ENCODE peak calls at places on chromosome 17, in four cellular contexts. L is GM12878, M is A549, Q is HepG2. Y is an unnamed sample.

GRCh38 chr17:339193-340061 is 13.2 kb downstream of the RPH3AL start:
- DNase-seq in L (no peak), Q (no peak), M (no peak), Y (no peak)

GRCh38 chr17:69954241-69954933 is 120.6 kb upstream of the KCNJ16 start:
- DNase-seq in L (no peak), M (no peak), Q (no peak), Y (no peak)

GRCh38 chr17:83091257-83092141 is 12.1 kb downstream of the METRNL start:
- DNase-seq in Q (peak; percentile 46), L (no peak), M (no peak), Y (no peak)

GRCh38 chr17:79691931-79692330 is 38.8 kb upstream of the ENPP7 start:
- DNase-seq in M (no peak), L (no peak), Q (no peak), Y (no peak)

GRCh38 chr17:61770043-61770442 is 93.3 kb downstream of the BRIP1 start:
- DNase-seq in L (no peak), Q (no peak), M (no peak), Y (no peak)

GRCh38 chr17:76994237-76994637 is 126.0 kb downstream of the MGAT5B start:
- DNase-seq in M (peak; percentile 39), Q (no peak), L (no peak), Y (no peak)

GRCh38 chr17:19389386-19389785 is 2.4 kb upstream of the MFAP4 start:
- DNase-seq in M (no peak), L (no peak), Q (no peak), Y (no peak)

GRCh38 chr17:81457917-81458555 is 54.6 kb downstream of the ACTG1 start:
- DNase-seq in L (no peak), Q (no peak), M (no peak), Y (peak; percentile 35)

GRCh38 chr17:16943541-16944333 is 28.2 kb downstream of the TNFRSF13B start:
- DNase-seq in M (no peak), Q (no peak), L (no peak), Y (no peak)

GRCh38 chr17:31499771-31500554 is 108.5 kb downstream of the RAB11FIP4 start:
- DNase-seq in L (no peak), Q (peak; percentile 91), M (no peak), Y (no peak)

GRCh38 chr17:56737741-56738161 is 96.0 kb downstream of the C17orf67 start:
- DNase-seq in M (no peak), L (no peak), Q (no peak), Y (no peak)

GRCh38 chr17:2948721-2949468 is 114.5 kb downstream of the OR1D5 start:
- DNase-seq in L (no peak), Q (no peak), M (no peak), Y (no peak)

GRCh38 chr17:16521070-16521727 is 29.2 kb upstream of the LRRC75A start:
- DNase-seq in M (peak; percentile 95), Q (peak; percentile 87), L (peak; percentile 39), Y (peak; percentile 73)

GRCh38 chr17:18356624-18357023 is 6.7 kb downstream of the SHMT1 start:
- DNase-seq in L (no peak), M (no peak), Q (no peak), Y (no peak)

GRCh38 chr17:79064026-79064425 is 10.6 kb upstream of the ENGASE start:
- DNase-seq in L (no peak), M (no peak), Q (no peak), Y (no peak)

GRCh38 chr17:57467801-57468200 is 211.5 kb downstream of the MSI2 start:
- DNase-seq in Q (no peak), L (no peak), M (no peak), Y (no peak)

GRCh38 chr17:38970804-38971203 is 3.6 kb upstream of the FBXO47 start:
- DNase-seq in L (no peak), Q (no peak), M (peak; percentile 39), Y (no peak)

GRCh38 chr17:46000757-46001156 is 1.7 kb downstream of the STH start:
- DNase-seq in L (no peak), M (no peak), Q (no peak), Y (no peak)

GRCh38 chr17:46001390-46002310 is 2.6 kb downstream of the STH start:
- DNase-seq in Q (peak; percentile 28), L (no peak), M (no peak), Y (no peak)

GRCh38 chr17:46002973-46003316 is 3.9 kb downstream of the STH start:
- DNase-seq in M (no peak), L (no peak), Q (no peak), Y (no peak)

GRCh38 chr17:46003907-46004748 is 5.1 kb downstream of the STH start:
- DNase-seq in L (no peak), M (no peak), Q (peak; percentile 90), Y (no peak)

GRCh38 chr17:46002311-46002972 is 3.4 kb downstream of the STH start:
- DNase-seq in Q (peak; percentile 75), L (peak; percentile 16), M (peak; percentile 69), Y (peak; percentile 79)
- TF ChIP-seq POLR2AphosphoS2 in Q (no peak), L (no peak), M (no peak), Y (no peak)

DNA sequence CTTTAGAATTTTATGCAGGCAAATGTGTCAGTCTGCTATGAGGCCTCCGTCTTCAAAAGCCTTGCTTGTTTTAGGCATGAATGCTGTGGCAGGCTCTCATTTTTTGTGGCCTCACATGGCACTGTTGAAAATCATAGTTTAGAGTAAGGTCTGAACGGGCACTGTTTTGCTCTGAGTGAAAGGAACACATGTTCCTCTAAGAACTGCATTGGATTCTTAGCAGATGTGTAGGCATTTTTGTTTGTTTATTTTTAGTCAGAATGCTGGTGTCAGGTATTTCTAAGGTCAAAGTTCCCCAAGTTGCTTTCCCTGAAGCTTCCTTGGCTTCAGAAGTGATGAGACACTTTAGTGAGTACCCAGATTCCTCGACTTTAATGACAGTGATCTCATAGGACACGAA is 173.7 kb downstream of the HS3ST3B1 start:
- DNase-seq in M (peak; percentile 23), Q (no peak), L (no peak), Y (no peak)
- TF ChIP-seq POLR2AphosphoS2 in M (no peak), Q (no peak), L (no peak), Y (no peak)

DNA sequence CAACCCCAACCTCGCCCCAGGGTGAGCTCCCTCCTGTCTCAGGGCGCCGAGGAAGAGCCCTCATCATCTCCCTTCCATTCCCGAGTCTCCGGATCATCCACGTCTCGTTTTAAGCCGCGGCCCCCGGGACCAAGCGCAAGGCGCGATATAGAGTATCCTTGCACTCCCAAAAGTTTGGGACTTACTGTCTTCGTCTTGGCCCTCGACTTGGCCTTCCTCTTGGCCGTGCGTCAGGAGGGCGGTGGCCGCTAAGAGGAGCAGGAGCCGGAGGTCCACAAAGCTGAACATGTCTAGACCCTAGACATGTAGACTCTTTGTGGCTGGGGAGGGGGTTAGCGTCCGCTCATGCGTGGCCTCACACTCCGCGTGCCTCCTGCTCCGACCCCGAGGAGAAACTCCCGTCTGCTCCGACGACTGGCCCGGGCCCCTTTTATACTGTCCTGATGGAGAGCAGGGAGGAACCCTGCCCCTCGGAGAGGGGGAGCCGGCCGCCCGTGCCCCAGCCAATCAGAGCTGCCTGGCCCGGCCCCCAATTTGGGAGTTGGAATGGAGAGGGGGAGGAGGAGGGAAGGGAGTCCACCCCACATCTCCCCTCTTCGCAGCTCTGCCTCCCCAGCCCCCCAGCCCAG is at the start of gene COL1A1:
- DNase-seq in Q (no peak), M (no peak), L (no peak), Y (no peak)
- TF ChIP-seq POLR2AphosphoS2 in Q (no peak), M (no peak), L (no peak), Y (no peak)

GRCh38 chr17:60138769-60139437 is 10.9 kb upstream of the CA4 start:
- DNase-seq in M (no peak), L (no peak), Q (no peak), Y (no peak)

GRCh38 chr17:60134396-60135159 is 15.2 kb upstream of the CA4 start:
- DNase-seq in M (no peak), L (no peak), Q (no peak), Y (peak; percentile 69)

GRCh38 chr17:60137731-60138130 is 12.0 kb upstream of the CA4 start:
- DNase-seq in Q (no peak), M (no peak), L (no peak), Y (no peak)

GRCh38 chr17:60135160-60135950 is 14.4 kb upstream of the CA4 start:
- DNase-seq in Q (peak; percentile 77), L (peak; percentile 44), M (peak; percentile 93), Y (peak; percentile 99)

DNA sequence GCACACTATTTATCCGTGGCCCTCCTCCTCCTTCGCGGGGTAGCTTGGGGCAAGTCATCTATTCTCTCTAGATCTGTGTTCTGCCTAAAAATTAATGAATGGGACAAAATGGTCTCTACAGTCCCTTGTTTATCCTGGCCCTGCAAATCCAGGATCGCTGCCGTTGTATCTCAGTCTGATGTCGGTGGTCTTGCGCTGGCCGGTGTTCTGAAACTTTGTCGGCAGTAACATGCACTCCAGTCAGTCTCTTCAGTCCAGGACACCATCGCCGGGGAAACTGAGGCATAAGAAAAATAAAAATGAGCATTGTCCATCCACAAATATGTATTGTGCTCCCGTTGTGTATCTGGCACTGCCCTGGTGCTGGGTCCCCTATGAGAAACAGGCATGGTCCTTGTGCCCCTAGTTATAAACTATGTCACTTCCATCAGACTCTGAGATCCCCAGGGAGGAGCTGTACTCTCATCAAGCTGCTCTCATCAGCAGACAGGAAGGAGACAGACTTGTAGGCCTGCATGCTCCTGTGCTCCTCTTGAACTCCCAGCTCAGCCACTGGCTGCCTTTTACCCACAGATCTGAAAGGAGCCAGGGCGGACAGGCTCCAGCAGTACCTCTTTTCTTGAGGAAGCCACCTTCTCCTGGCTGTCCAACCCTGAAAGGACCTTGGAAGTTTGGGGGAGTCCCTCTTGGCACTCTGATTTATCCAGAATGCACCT is 13.7 kb upstream of the CA4 start:
- DNase-seq in M (no peak), L (no peak), Q (no peak), Y (no peak)
- TF ChIP-seq POLR2AphosphoS2 in M (no peak), L (no peak), Q (no peak), Y (no peak)

GRCh38 chr17:10172778-10173177 is 25.6 kb downstream of the GAS7 start:
- DNase-seq in M (no peak), L (no peak), Q (no peak), Y (no peak)

GRCh38 chr17:10172241-10172741 is 26.1 kb downstream of the GAS7 start:
- DNase-seq in Q (no peak), L (no peak), M (no peak), Y (no peak)

GRCh38 chr17:10171581-10171981 is 26.8 kb downstream of the GAS7 start:
- DNase-seq in Q (no peak), M (no peak), L (no peak), Y (no peak)

GRCh38 chr17:10170233-10170632 is 28.2 kb downstream of the GAS7 start:
- DNase-seq in Q (no peak), L (no peak), M (no peak), Y (no peak)

DNA sequence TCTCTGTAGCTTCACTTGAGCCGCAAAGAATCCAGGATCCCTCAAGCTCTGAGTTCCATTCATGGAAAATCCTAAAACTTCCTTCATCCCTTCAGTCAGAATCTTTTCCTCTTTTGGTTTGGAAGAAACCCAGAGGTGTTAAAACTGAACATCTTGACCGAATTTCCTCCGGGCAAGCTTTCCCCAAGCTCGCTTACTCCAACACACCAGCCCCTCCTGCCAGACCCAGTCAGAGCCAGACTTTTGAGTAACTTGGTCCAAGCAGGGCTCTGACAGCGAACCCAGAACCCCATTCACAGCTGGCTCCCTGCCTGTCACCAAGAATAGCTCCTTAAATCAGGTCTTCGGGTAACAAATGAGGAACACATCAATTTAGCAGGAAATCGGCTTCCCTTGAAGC is 27.3 kb downstream of the GAS7 start:
- DNase-seq in M (no peak), Q (no peak), L (no peak), Y (no peak)
- TF ChIP-seq POLR2AphosphoS2 in M (no peak), Q (no peak), L (no peak), Y (no peak)

Y was measured in K562.